ENCODE peak calls at places on chromosomes 6 and 20, in six cellular contexts. Y is HCT116, P is SK-N-SH, T is GM23338, R is A549, N is K562. C is an unnamed sample.

GRCh38 chr6:2863901-2864300 is 22.2 kb upstream of the SERPINB1 start:
- DNase-seq in P (no peak), R (no peak), T (no peak), N (no peak), Y (no peak), C (no peak)

GRCh38 chr6:24907959-24908358 is 27.8 kb downstream of the RIPOR2 start:
- DNase-seq in Y (no peak), P (no peak), R (no peak), T (no peak), N (no peak), C (no peak)

GRCh38 chr20:38127011-38127621 is 38.0 kb downstream of the TGM2 start:
- DNase-seq in N (peak; percentile 86), Y (peak; percentile 26), R (peak; percentile 52), P (no peak), T (no peak), C (no peak)

GRCh38 chr6:55812509-55812908 is 62.9 kb downstream of the BMP5 start:
- DNase-seq in P (no peak), R (no peak), T (no peak), N (no peak), Y (no peak), C (no peak)

GRCh38 chr20:47315339-47315662 is 41.2 kb downstream of the ZMYND8 start:
- DNase-seq in P (no peak), Y (no peak), R (no peak), N (no peak), T (peak; percentile 62), C (no peak)

GRCh38 chr6:12249516-12250394 is 40.4 kb upstream of the EDN1 start:
- DNase-seq in T (no peak), Y (no peak), R (no peak), P (no peak), N (no peak), C (no peak)

GRCh38 chr6:78810146-78810545 is 57.2 kb upstream of the IRAK1BP1 start:
- DNase-seq in R (peak; percentile 8), N (peak; percentile 12), P (peak; percentile 41), T (peak; percentile 82), Y (peak; percentile 31), C (no peak)

GRCh38 chr20:8853805-8854338 is 215.0 kb upstream of the PLCB4 start:
- DNase-seq in N (peak; percentile 61), T (peak; percentile 87), P (peak; percentile 61), Y (peak; percentile 40), R (peak; percentile 70), C (peak; percentile 30)

GRCh38 chr20:32359633-32360332 is 1.7 kb downstream of the ASXL1 start:
- DNase-seq in Y (no peak), T (no peak), N (peak; percentile 48), P (peak; percentile 17), R (no peak), C (no peak)

GRCh38 chr6:111242452-111242851 is 155.1 kb downstream of the SLC16A10 start:
- DNase-seq in Y (no peak), R (no peak), P (no peak), N (no peak), T (no peak), C (no peak)

GRCh38 chr6:161254126-161254753 is 19.6 kb downstream of the AGPAT4 start:
- DNase-seq in N (peak; percentile 43), P (no peak), T (no peak), Y (no peak), R (no peak), C (no peak)

GRCh38 chr6:127515234-127515793 is 3.8 kb downstream of the MTCL3 start:
- DNase-seq in N (no peak), T (peak; percentile 85), P (peak; percentile 75), R (no peak), Y (no peak), C (no peak)

GRCh38 chr6:32436995-32437836 is 2.5 kb upstream of the HLA-DRA start:
- DNase-seq in R (no peak), Y (no peak), T (no peak), N (no peak), P (no peak), C (peak; percentile 15)

GRCh38 chr6:117237561-117237960 is 27.8 kb upstream of the VGLL2 start:
- DNase-seq in Y (no peak), T (no peak), R (no peak), N (no peak), P (no peak), C (no peak)

GRCh38 chr20:63973160-63973479 is 3.4 kb upstream of the ZNF512B start:
- DNase-seq in P (no peak), Y (no peak), T (no peak), R (no peak), N (no peak), C (no peak)

GRCh38 chr6:153553627-153554026 is 422.5 kb upstream of the RGS17 start:
- DNase-seq in P (no peak), Y (peak; percentile 7), T (peak; percentile 89), N (no peak), R (no peak), C (no peak)

GRCh38 chr6:107647439-107647948 is 157.6 kb downstream of the SOBP start:
- DNase-seq in P (no peak), Y (no peak), R (no peak), N (no peak), T (no peak), C (no peak)

GRCh38 chr6:161631676-161632194 is 357.9 kb upstream of the AGPAT4 start:
- DNase-seq in Y (no peak), T (no peak), N (no peak), R (no peak), P (peak; percentile 51), C (no peak)

GRCh38 chr6:75147512-75147911 is 58.3 kb downstream of the COL12A1 start:
- DNase-seq in T (no peak), N (no peak), P (no peak), R (no peak), Y (no peak), C (no peak)

GRCh38 chr6:44007818-44008660 is 119.2 kb downstream of the MRPL14 start:
- DNase-seq in Y (no peak), R (no peak), N (no peak), P (no peak), T (no peak), C (no peak)

GRCh38 chr20:11379257-11380011 is 538.3 kb upstream of the BTBD3 start:
- DNase-seq in T (peak; percentile 88), P (no peak), R (no peak), Y (no peak), N (no peak), C (peak; percentile 76)

GRCh38 chr6:24879351-24879750 is 56.4 kb downstream of the RIPOR2 start:
- DNase-seq in N (no peak), P (no peak), Y (no peak), T (no peak), R (no peak), C (no peak)

GRCh38 chr6:78909391-78909790 is 42.0 kb downstream of the IRAK1BP1 start:
- DNase-seq in Y (no peak), P (no peak), T (no peak), N (no peak), R (no peak), C (peak; percentile 46)

GRCh38 chr20:8094415-8094818 is 37.6 kb upstream of the PLCB1 start:
- DNase-seq in Y (no peak), P (no peak), R (no peak), N (no peak), T (no peak), C (no peak)

GRCh38 chr20:833121-833449 is 430 bp upstream of the FAM110A start:
- DNase-seq in Y (no peak), T (no peak), P (no peak), R (no peak), N (no peak), C (no peak)

GRCh38 chr6:37495199-37495913 is 4.3 kb downstream of the CCDC167 start:
- DNase-seq in Y (no peak), R (no peak), T (no peak), N (no peak), P (peak; percentile 66), C (no peak)

GRCh38 chr6:1952726-1953360 is 292.6 kb downstream of the GMDS start:
- DNase-seq in Y (peak; percentile 53), T (no peak), P (no peak), R (peak; percentile 18), N (no peak), C (no peak)

GRCh38 chr6:139654888-139655782 is 280.7 kb upstream of the CITED2 start:
- DNase-seq in Y (no peak), P (no peak), N (no peak), R (no peak), T (peak; percentile 39), C (no peak)

GRCh38 chr6:167214216-167214615 is 56.4 kb upstream of the GPR31 start:
- DNase-seq in N (no peak), Y (no peak), R (no peak), T (no peak), P (peak; percentile 20), C (no peak)
- TF ChIP-seq CTCF in N (no peak), Y (no peak), R (no peak), T (no peak), P (no peak), C (no peak)

GRCh38 chr6:158572653-158573541 is 13.0 kb downstream of the TMEM181 start:
- DNase-seq in T (no peak), P (no peak), Y (no peak), N (no peak), R (no peak), C (no peak)
- TF ChIP-seq REST in T (no peak), P (no peak), Y (no peak), N (no peak), R (no peak), C (no peak)

GRCh38 chr6:142827356-142827755 is 117.6 kb downstream of the HIVEP2 start:
- DNase-seq in P (no peak), N (no peak), Y (no peak), R (no peak), T (no peak), C (no peak)
- TF ChIP-seq CTCF in P (no peak), N (no peak), Y (no peak), R (no peak), T (no peak), C (no peak)

GRCh38 chr6:34390531-34391013 is 1.9 kb downstream of the NUDT3 start:
- DNase-seq in P (no peak), R (no peak), Y (no peak), T (no peak), N (peak; percentile 49), C (no peak)

GRCh38 chr6:34393191-34393967 is 910 bp upstream of the NUDT3 start:
- DNase-seq in T (no peak), R (no peak), P (no peak), Y (no peak), N (no peak), C (peak; percentile 66)

GRCh38 chr6:34391023-34391485 is 1.4 kb downstream of the NUDT3 start:
- DNase-seq in Y (no peak), R (peak; percentile 20), T (peak; percentile 16), N (peak; percentile 64), P (peak; percentile 37), C (peak; percentile 70)

GRCh38 chr6:34392497-34393190 is at the start of gene NUDT3:
- DNase-seq in P (peak; percentile 96), Y (peak; percentile 87), R (peak; percentile 70), T (peak; percentile 95), N (peak; percentile 99), C (peak; percentile 94)

GRCh38 chr6:34391711-34392496 is 565 bp downstream of the NUDT3 start:
- DNase-seq in R (peak; percentile 38), T (peak; percentile 78), P (no peak), N (peak; percentile 85), Y (no peak), C (no peak)
- TF ChIP-seq REST in R (no peak), T (no peak), P (no peak), N (no peak), Y (no peak), C (peak; percentile 29)

DNA sequence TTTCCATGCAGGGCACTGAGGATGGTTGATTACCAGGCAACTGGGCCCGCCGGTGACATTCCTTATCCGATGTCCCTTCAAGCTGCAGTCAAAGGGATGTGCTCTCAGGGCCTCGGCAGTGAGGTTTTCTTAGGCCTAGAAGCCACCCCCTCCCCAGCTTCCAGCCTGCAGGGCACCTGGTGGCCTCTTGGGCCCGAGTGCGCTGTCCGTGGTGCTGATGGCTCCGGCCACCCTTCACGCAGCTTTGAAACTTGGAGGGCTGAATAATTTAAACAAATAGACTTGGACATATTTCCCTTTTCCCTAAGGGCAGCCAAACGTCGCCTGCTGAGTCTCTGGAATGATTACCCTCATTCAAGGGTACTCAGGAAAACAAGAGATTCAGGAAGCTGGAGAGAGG is 8.9 kb upstream of the MLN start:
- DNase-seq in P (peak; percentile 64), R (peak; percentile 39), T (peak; percentile 95), N (peak; percentile 79), Y (no peak), C (no peak)
- TF ChIP-seq CTCF in P (peak; percentile 38), R (no peak), T (peak; percentile 35), N (peak; percentile 50), Y (peak; percentile 48), C (no peak)

C was measured in HL-60.